ENCODE peak calls at places on chromosomes 11 and 22, in six cellular contexts. C, T, E, A, X and Q are unnamed samples.

GRCh38 chr11:86548278-86548917 is 124.0 kb downstream of the ME3 start:
- DNase-seq in C (no peak), T (peak; percentile 73), E (no peak), A (no peak), X (no peak), Q (no peak)

GRCh38 chr11:65288706-65289536 is 25.7 kb upstream of the CDC42EP2 start:
- DNase-seq in C (no peak), T (no peak), E (no peak), A (peak; percentile 65), X (no peak), Q (no peak)

GRCh38 chr11:124467376-124468061 is 22.0 kb upstream of the OR8B8 start:
- DNase-seq in C (no peak), T (peak; percentile 11), E (no peak), A (no peak), X (no peak), Q (no peak)

GRCh38 chr22:35841907-35842518 is 124.3 kb downstream of the APOL5 start:
- DNase-seq in C (no peak), T (no peak), E (no peak), A (no peak), X (no peak), Q (no peak)

GRCh38 chr11:127804775-127805446 is 782.4 kb downstream of the ETS1 start:
- DNase-seq in C (no peak), T (no peak), E (no peak), A (no peak), X (no peak), Q (no peak)

GRCh38 chr11:1797391-1798125 is 33.8 kb upstream of the CTSD start:
- DNase-seq in C (no peak), T (no peak), E (no peak), A (no peak), X (no peak), Q (no peak)

GRCh38 chr22:46256358-46256958 is 6.4 kb upstream of the CDPF1 start:
- DNase-seq in C (no peak), T (peak; percentile 79), E (no peak), A (no peak), X (no peak), Q (no peak)

GRCh38 chr11:75268626-75269366 is 28.2 kb downstream of the TPBGL start:
- DNase-seq in C (no peak), T (no peak), E (no peak), A (no peak), X (no peak), Q (no peak)

GRCh38 chr11:96990934-96991333 is 601.1 kb downstream of the JRKL start:
- DNase-seq in C (no peak), T (no peak), E (no peak), A (no peak), X (no peak), Q (no peak)

GRCh38 chr22:49347376-49347775 is 480.3 kb downstream of the BRD1 start:
- DNase-seq in C (no peak), T (no peak), E (no peak), A (no peak), X (no peak), Q (no peak)

GRCh38 chr11:91998466-91998865 is 226.2 kb upstream of the FAT3 start:
- DNase-seq in C (peak; percentile 93), T (no peak), E (no peak), A (no peak), X (no peak), Q (no peak)

GRCh38 chr22:49207008-49207775 is 620.5 kb downstream of the BRD1 start:
- DNase-seq in C (no peak), T (no peak), E (no peak), A (no peak), X (no peak), Q (peak; percentile 2)

GRCh38 chr22:20247608-20248171 is 20.4 kb downstream of the RTN4R start:
- DNase-seq in C (no peak), T (no peak), E (no peak), A (no peak), X (no peak), Q (no peak)

GRCh38 chr11:95641506-95641905 is 148.1 kb downstream of the FAM76B start:
- DNase-seq in C (no peak), T (no peak), E (no peak), A (no peak), X (no peak), Q (no peak)

GRCh38 chr11:843818-844692 is 1.4 kb downstream of the TSPAN4 start:
- DNase-seq in C (no peak), T (peak; percentile 89), E (peak; percentile 60), A (no peak), X (no peak), Q (peak; percentile 79)

GRCh38 chr11:87076874-87077429 is 39.2 kb downstream of the TMEM135 start:
- DNase-seq in C (no peak), T (no peak), E (no peak), A (no peak), X (no peak), Q (no peak)

GRCh38 chr11:3609416-3610265 is 32.2 kb downstream of the ART5 start:
- DNase-seq in C (no peak), T (peak; percentile 45), E (peak; percentile 66), A (no peak), X (no peak), Q (peak; percentile 59)

GRCh38 chr11:9604134-9604533 is 30.7 kb downstream of the WEE1 start:
- DNase-seq in C (no peak), T (peak; percentile 7), E (no peak), A (no peak), X (no peak), Q (no peak)

GRCh38 chr11:17219016-17219415 is 11.2 kb upstream of the PIK3C2A start:
- DNase-seq in C (no peak), T (no peak), E (no peak), A (no peak), X (no peak), Q (no peak)

GRCh38 chr22:41589260-41589600 is 410 bp downstream of the PMM1 start:
- DNase-seq in C (no peak), T (peak; percentile 26), E (peak; percentile 12), A (peak; percentile 30), X (no peak), Q (peak; percentile 43)

GRCh38 chr22:37162221-37163095 is 12.7 kb upstream of the IL2RB start:
- DNase-seq in C (no peak), T (no peak), E (no peak), A (no peak), X (no peak), Q (no peak)

GRCh38 chr11:24704716-24705115 is 207.9 kb downstream of the LUZP2 start:
- DNase-seq in C (no peak), T (no peak), E (no peak), A (no peak), X (no peak), Q (no peak)

GRCh38 chr11:61082161-61082870 is 20.0 kb upstream of the CD5 start:
- DNase-seq in C (no peak), T (no peak), E (no peak), A (no peak), X (no peak), Q (no peak)

GRCh38 chr11:64296236-64296635 is 3.9 kb upstream of the CATSPERZ start:
- DNase-seq in C (no peak), T (no peak), E (no peak), A (no peak), X (no peak), Q (no peak)

GRCh38 chr11:28621648-28622215 is 513.5 kb downstream of the METTL15 start:
- DNase-seq in C (no peak), T (peak; percentile 56), E (peak; percentile 9), A (no peak), X (no peak), Q (no peak)

GRCh38 chr11:110793556-110793955 is 81.3 kb upstream of the ARHGAP20 start:
- DNase-seq in C (no peak), T (no peak), E (no peak), A (no peak), X (no peak), Q (no peak)

GRCh38 chr11:1870721-1871466 is 18.0 kb downstream of the LSP1 start:
- DNase-seq in C (no peak), T (no peak), E (no peak), A (no peak), X (no peak), Q (no peak)

GRCh38 chr11:122696662-122697061 is 41.1 kb downstream of the UBASH3B start:
- DNase-seq in C (no peak), T (no peak), E (no peak), A (no peak), X (no peak), Q (no peak)

GRCh38 chr11:9285850-9286587 is 20.9 kb upstream of the DENND5A start:
- DNase-seq in C (no peak), T (no peak), E (no peak), A (no peak), X (no peak), Q (no peak)

GRCh38 chr11:83641511-83641910 is 355.3 kb upstream of the CCDC90B start:
- DNase-seq in C (no peak), T (peak; percentile 61), E (no peak), A (no peak), X (no peak), Q (no peak)

GRCh38 chr11:65558785-65559509 is 788 bp upstream of the LTBP3 start:
- DNase-seq in C (no peak), T (no peak), E (no peak), A (no peak), X (peak; percentile 46), Q (no peak)

GRCh38 chr11:93741882-93742226 is 382 bp downstream of the C11orf54 start:
- DNase-seq in C (peak; percentile 51), T (peak; percentile 82), E (peak; percentile 44), A (peak; percentile 27), X (no peak), Q (no peak)

GRCh38 chr22:20610243-20610686 is 102.9 kb downstream of the MED15 start:
- DNase-seq in C (no peak), T (no peak), E (no peak), A (no peak), X (no peak), Q (no peak)

GRCh38 chr11:2305862-2306823 is 4.3 kb downstream of the TSPAN32 start:
- DNase-seq in C (no peak), T (peak; percentile 41), E (no peak), A (no peak), X (no peak), Q (no peak)

GRCh38 chr11:25613899-25614298 is 718.0 kb upstream of the ANO3 start:
- DNase-seq in C (no peak), T (no peak), E (no peak), A (no peak), X (no peak), Q (no peak)

GRCh38 chr22:19150482-19151328 is 613 bp upstream of the GSC2 start:
- DNase-seq in C (no peak), T (no peak), E (no peak), A (no peak), X (no peak), Q (no peak)

GRCh38 chr11:19290356-19290755 is 49.6 kb upstream of the E2F8 start:
- DNase-seq in C (no peak), T (no peak), E (no peak), A (no peak), X (no peak), Q (no peak)

GRCh38 chr11:65565624-65566453 is 4.4 kb upstream of the ZNRD2 start:
- DNase-seq in C (no peak), T (no peak), E (no peak), A (no peak), X (no peak), Q (no peak)

GRCh38 chr11:99571094-99571493 is 550.3 kb downstream of the CNTN5 start:
- DNase-seq in C (no peak), T (no peak), E (no peak), A (no peak), X (no peak), Q (no peak)